ENCODE peak calls at places on chromosome 19, in eight cellular contexts. M, I, C, T, V, N, D and S are unnamed samples.

GRCh38 chr19:36136975-36137686 is 2.7 kb upstream of the CAPNS1 start:
- DNase-seq in M (no peak), I (no peak), C (no peak), T (peak; percentile 63), V (peak; percentile 63), N (no peak), D (no peak), S (no peak)

GRCh38 chr19:1304197-1304924 is 18.7 kb downstream of the EFNA2 start:
- DNase-seq in M (no peak), I (no peak), C (no peak), T (no peak), V (peak; percentile 55), N (no peak), D (peak; percentile 97), S (no peak)

GRCh38 chr19:55654323-55654832 is 457 bp upstream of the U2AF2 start:
- DNase-seq in M (peak; percentile 100), I (peak; percentile 96), C (peak; percentile 100), T (peak; percentile 82), V (peak; percentile 99), N (peak; percentile 100), D (peak; percentile 94), S (peak; percentile 96)

GRCh38 chr19:51799998-51800848 is 5.3 kb downstream of the FPR3 start:
- DNase-seq in M (no peak), I (no peak), C (no peak), T (no peak), V (no peak), N (no peak), D (no peak), S (no peak)

GRCh38 chr19:48659768-48660167 is 13.0 kb downstream of the NTN5 start:
- DNase-seq in M (no peak), I (no peak), C (no peak), T (peak; percentile 6), V (no peak), N (no peak), D (no peak), S (no peak)

GRCh38 chr19:8241646-8242045 is 32.5 kb downstream of the CERS4 start:
- DNase-seq in M (no peak), I (no peak), C (no peak), T (no peak), V (no peak), N (no peak), D (no peak), S (no peak)

GRCh38 chr19:2289714-2290435 is 7.9 kb upstream of the PEAK3 start:
- DNase-seq in M (no peak), I (peak; percentile 61), C (no peak), T (no peak), V (no peak), N (no peak), D (no peak), S (no peak)

GRCh38 chr19:48403606-48404005 is 10.1 kb downstream of the GRIN2D start:
- DNase-seq in M (no peak), I (no peak), C (peak; percentile 34), T (no peak), V (no peak), N (peak; percentile 71), D (peak; percentile 71), S (peak; percentile 18)

GRCh38 chr19:49427855-49428546 is 2.8 kb downstream of the GFY start:
- DNase-seq in M (no peak), I (no peak), C (no peak), T (no peak), V (no peak), N (peak; percentile 86), D (no peak), S (no peak)

GRCh38 chr19:3119071-3119781 is 16.6 kb upstream of the GNA15 start:
- DNase-seq in M (no peak), I (no peak), C (no peak), T (no peak), V (peak; percentile 40), N (no peak), D (no peak), S (no peak)

GRCh38 chr19:42343344-42344110 is 18.1 kb downstream of the MEGF8 start:
- DNase-seq in M (no peak), I (no peak), C (no peak), T (no peak), V (peak; percentile 50), N (peak; percentile 76), D (no peak), S (no peak)

GRCh38 chr19:42110658-42111057 is 21.6 kb downstream of the POU2F2 start:
- DNase-seq in M (no peak), I (no peak), C (no peak), T (no peak), V (no peak), N (no peak), D (no peak), S (no peak)

GRCh38 chr19:53998223-53998622 is 6.8 kb downstream of the CACNG6 start:
- DNase-seq in M (no peak), I (no peak), C (no peak), T (no peak), V (no peak), N (no peak), D (no peak), S (no peak)

GRCh38 chr19:54478677-54479266 is 5.7 kb upstream of the CDC42EP5 start:
- DNase-seq in M (no peak), I (no peak), C (peak; percentile 81), T (no peak), V (no peak), N (peak; percentile 76), D (no peak), S (no peak)

GRCh38 chr19:39951686-39952085 is 17.3 kb upstream of the FCGBP start:
- DNase-seq in M (peak; percentile 6), I (no peak), C (no peak), T (no peak), V (no peak), N (no peak), D (no peak), S (no peak)

GRCh38 chr19:14433454-14434156 is 499 bp downstream of the PKN1 start:
- DNase-seq in M (no peak), I (no peak), C (no peak), T (no peak), V (peak; percentile 82), N (peak; percentile 35), D (no peak), S (no peak)

GRCh38 chr19:38838208-38838985 is 6.8 kb upstream of the ECH1 start:
- DNase-seq in M (no peak), I (peak; percentile 17), C (no peak), T (no peak), V (peak; percentile 63), N (no peak), D (no peak), S (no peak)

GRCh38 chr19:33402421-33403220 is 29.1 kb downstream of the CEBPG start:
- DNase-seq in M (no peak), I (no peak), C (no peak), T (no peak), V (peak; percentile 66), N (no peak), D (no peak), S (no peak)